ENCODE peak calls at places on chromosomes 1 and 21, in eight cellular contexts. C is activated effector memory CD4-positive, alpha-beta T cell treated with Interleukin-2 at 50 U/mL for 16 hours; K is HCEC 1CT; D is H1; V is NCI-H69; X is iPS-NIHi11; Z is tibial artery; S is dermis blood vessel endothelial cell. O is an unnamed sample.

GRCh38 chr1:212980123-212980800 is 29.9 kb downstream of the VASH2 start:
- DNase-seq in C (no peak), K (peak), D (no peak), V (no peak), X (peak), Z (no peak), S (peak), O (no peak)

GRCh38 chr21:21232320-21232719 is 234.1 kb downstream of the NCAM2 start:
- DNase-seq in C (no peak), K (no peak), D (no peak), V (peak), X (no peak), Z (no peak), S (peak), O (no peak)

GRCh38 chr1:48462716-48463285 is 9.2 kb downstream of the SPATA6 start:
- DNase-seq in C (no peak), K (no peak), D (no peak), V (no peak), X (no peak), Z (no peak), S (no peak), O (no peak)

GRCh38 chr21:45361033-45361997 is 43.6 kb upstream of the COL18A1 start:
- DNase-seq in C (no peak), K (no peak), D (no peak), V (no peak), X (no peak), Z (no peak), S (no peak), O (no peak)

GRCh38 chr1:183024352-183025337 is 1.4 kb downstream of the LAMC1 start:
- DNase-seq in C (no peak), K (peak), D (no peak), V (peak), X (no peak), Z (no peak), S (peak), O (no peak)

GRCh38 chr21:43267391-43268085 is 98.7 kb downstream of the CRYAA start:
- DNase-seq in C (no peak), K (no peak), D (no peak), V (no peak), X (no peak), Z (no peak), S (no peak), O (no peak)

GRCh38 chr1:208243851-208244583 is at the start of gene PLXNA2:
- DNase-seq in C (peak), K (peak), D (no peak), V (peak), X (peak), Z (peak), S (peak), O (peak)

GRCh38 chr1:202282017-202282335 is 59.8 kb downstream of the UBE2T start:
- DNase-seq in C (no peak), K (no peak), D (no peak), V (no peak), X (no peak), Z (no peak), S (no peak), O (no peak)

GRCh38 chr1:46403916-46404315 is 9.8 kb downstream of the FAAH start:
- DNase-seq in C (no peak), K (no peak), D (no peak), V (no peak), X (no peak), Z (no peak), S (no peak), O (no peak)

GRCh38 chr1:174408142-174408541 is 39.6 kb upstream of the GPR52 start:
- DNase-seq in C (no peak), K (no peak), D (no peak), V (no peak), X (no peak), Z (no peak), S (no peak), O (no peak)